ENCODE peak calls at places on chromosomes 2 and 18, in seven cellular contexts. F is GM23338, Q is fibroblast of lung, N is body of pancreas, D is tibial artery, B is BE2C, S is SK-N-SH. P is an unnamed sample.
A peak's percentile ranks its signal among the peaks of the same experiment; 100 is the strongest.

GRCh38 chr2:69917854-69918253 is 2.9 kb downstream of the MXD1 start:
- DNase-seq in N (no peak), Q (peak; percentile 88), F (no peak), D (no peak), B (no peak), S (no peak), P (peak; percentile 74)

GRCh38 chr2:108538000-108538625 is 3.8 kb downstream of the LIMS1 start:
- DNase-seq in F (peak; percentile 16), Q (no peak), B (no peak), N (no peak), D (no peak), S (no peak), P (no peak)

GRCh38 chr18:37476182-37476581 is 89.4 kb downstream of the CELF4 start:
- DNase-seq in N (peak; percentile 23), Q (peak; percentile 39), D (no peak), F (peak; percentile 74), S (peak; percentile 62), B (peak; percentile 31), P (no peak)

GRCh38 chr2:25825238-25825637 is 53.0 kb downstream of the ASXL2 start:
- DNase-seq in B (no peak), Q (no peak), D (no peak), S (no peak), F (no peak), N (no peak), P (no peak)

GRCh38 chr2:144886847-144887246 is 366.9 kb upstream of the ZEB2 start:
- DNase-seq in D (peak; percentile 60), Q (peak; percentile 53), N (peak; percentile 19), B (no peak), F (no peak), S (no peak), P (no peak)

GRCh38 chr2:27038631-27039339 is 6.0 kb downstream of the TMEM214 start:
- DNase-seq in F (no peak), S (no peak), Q (no peak), B (no peak), D (no peak), N (no peak), P (no peak)

GRCh38 chr18:67410671-67411070 is 105.8 kb downstream of the DSEL start:
- DNase-seq in S (no peak), D (no peak), N (no peak), F (no peak), Q (peak; percentile 60), B (no peak), P (no peak)

GRCh38 chr2:241062342-241063092 is 39.6 kb downstream of the MTERF4 start:
- DNase-seq in B (no peak), F (no peak), S (peak; percentile 30), N (no peak), Q (no peak), D (no peak), P (no peak)

GRCh38 chr2:27024812-27025211 is 8.0 kb upstream of the TMEM214 start:
- DNase-seq in Q (no peak), F (peak; percentile 64), S (peak; percentile 59), N (no peak), B (peak; percentile 38), D (no peak), P (no peak)

GRCh38 chr2:44120428-44120827 is 48.2 kb upstream of the PPM1B start:
- DNase-seq in B (no peak), D (no peak), F (no peak), S (no peak), N (no peak), Q (peak; percentile 88), P (no peak)

GRCh38 chr2:217366996-217367395 is 507.1 kb upstream of the TNP1 start:
- DNase-seq in N (no peak), B (no peak), D (no peak), S (no peak), F (no peak), Q (no peak), P (no peak)

GRCh38 chr18:12361770-12362378 is 15.2 kb downstream of the AFG3L2 start:
- DNase-seq in Q (no peak), N (peak; percentile 37), F (no peak), S (peak; percentile 71), B (peak; percentile 68), D (no peak), P (no peak)

GRCh38 chr2:11863513-11864328 is 117.3 kb downstream of the LPIN1 start:
- DNase-seq in B (peak; percentile 86), Q (peak; percentile 97), N (peak; percentile 81), D (peak; percentile 83), S (peak; percentile 92), F (peak; percentile 86), P (peak; percentile 54)

GRCh38 chr18:13288509-13289138 is 70.1 kb downstream of the LDLRAD4 start:
- DNase-seq in N (no peak), Q (no peak), F (no peak), B (no peak), S (no peak), D (no peak), P (no peak)

GRCh38 chr18:23994361-23994902 is 20.1 kb upstream of the TTC39C start:
- DNase-seq in S (peak; percentile 65), D (peak; percentile 68), F (peak; percentile 41), N (peak; percentile 42), Q (peak; percentile 88), B (peak; percentile 47), P (peak; percentile 41)

GRCh38 chr2:4964579-4964978 is 727.6 kb upstream of the SOX11 start:
- DNase-seq in S (no peak), D (no peak), N (no peak), F (no peak), B (no peak), Q (no peak), P (no peak)

GRCh38 chr18:33627114-33627513 is 49.1 kb downstream of the ASXL3 start:
- DNase-seq in D (no peak), F (no peak), S (no peak), N (no peak), Q (no peak), B (no peak), P (no peak)

GRCh38 chr18:55546873-55547704 is 40.9 kb downstream of the TCF4 start:
- DNase-seq in S (no peak), F (no peak), B (no peak), D (peak; percentile 22), Q (peak; percentile 63), N (no peak), P (no peak)

GRCh38 chr2:101617786-101618185 is 79.7 kb upstream of the MAP4K4 start:
- DNase-seq in D (no peak), B (no peak), N (no peak), F (no peak), S (no peak), Q (no peak), P (no peak)

GRCh38 chr2:240143801-240144648 is 3.6 kb upstream of the OTOS start:
- DNase-seq in D (peak; percentile 60), N (peak; percentile 79), B (peak; percentile 84), F (peak; percentile 79), S (peak; percentile 92), Q (peak; percentile 32), P (peak; percentile 20)

GRCh38 chr2:183010112-183010511 is 28.1 kb downstream of the NCKAP1 start:
- DNase-seq in F (peak; percentile 86), D (no peak), N (no peak), S (no peak), B (peak; percentile 16), Q (peak; percentile 71), P (no peak)

GRCh38 chr18:35811896-35812295 is 160.6 kb upstream of the RMP24 start:
- DNase-seq in Q (no peak), B (no peak), S (no peak), N (no peak), F (no peak), D (no peak), P (peak; percentile 18)

GRCh38 chr18:54532962-54533361 is 58.1 kb upstream of the DYNAP start:
- DNase-seq in F (no peak), S (no peak), B (no peak), Q (no peak), D (no peak), N (no peak), P (no peak)

GRCh38 chr18:54530285-54530684 is 60.8 kb upstream of the DYNAP start:
- DNase-seq in B (no peak), Q (no peak), S (no peak), D (no peak), N (no peak), F (no peak), P (no peak)

GRCh38 chr18:54529444-54529843 is 61.6 kb upstream of the DYNAP start:
- DNase-seq in S (no peak), D (no peak), Q (no peak), B (no peak), F (peak; percentile 85), N (no peak), P (no peak)

GRCh38 chr18:54532222-54532621 is 58.8 kb upstream of the DYNAP start:
- DNase-seq in N (no peak), F (peak; percentile 68), Q (no peak), S (no peak), B (no peak), D (no peak), P (no peak)

GRCh38 chr18:54531402-54532065 is 59.5 kb upstream of the DYNAP start:
- DNase-seq in S (no peak), Q (no peak), D (no peak), B (no peak), F (peak; percentile 89), N (no peak), P (no peak)
- H3K4me3 ChIP-seq in S (no peak overlapping the region), Q (no peak overlapping the region), D (no peak overlapping the region), B (no peak overlapping the region), F (peak overlapping the region; percentile 35), N (no peak overlapping the region), P (no peak overlapping the region)

GRCh38 chr18:63159590-63159989 is 160.0 kb downstream of the BCL2 start:
- DNase-seq in N (no peak), B (no peak), Q (no peak), D (no peak), S (no peak), F (no peak), P (no peak)

GRCh38 chr18:63161728-63162195 is 157.8 kb downstream of the BCL2 start:
- DNase-seq in N (peak; percentile 48), S (no peak), D (peak; percentile 90), F (no peak), Q (peak; percentile 94), B (peak; percentile 65), P (no peak)

GRCh38 chr18:63160172-63160995 is 159.2 kb downstream of the BCL2 start:
- DNase-seq in N (no peak), B (no peak), F (no peak), D (no peak), Q (no peak), S (no peak), P (no peak)

GRCh38 chr18:63162271-63163014 is 157.1 kb downstream of the BCL2 start:
- DNase-seq in B (no peak), Q (peak; percentile 72), F (no peak), N (no peak), S (no peak), D (no peak), P (no peak)

GRCh38 chr18:63161032-63161727 is 158.4 kb downstream of the BCL2 start:
- DNase-seq in N (no peak), S (no peak), B (no peak), F (no peak), Q (no peak), D (no peak), P (no peak)
- H3K4me1 ChIP-seq in N (peaks cover 20% of the 10 kb centered on the region), S (peaks cover 37% of the 10 kb centered on the region), B (peaks cover 14% of the 10 kb centered on the region), F (peaks cover 5% of the 10 kb centered on the region), Q (peaks cover 12% of the 10 kb centered on the region), D (peaks cover 61% of the 10 kb centered on the region), P (no peaks in the 10 kb centered on the region)

GRCh38 chr2:133097666-133098065 is 427.7 kb upstream of the LYPD1 start:
- DNase-seq in N (no peak), S (no peak), Q (peak; percentile 17), D (no peak), B (no peak), F (no peak), P (no peak)
- H3K4me3 ChIP-seq in N (no peak overlapping the region), S (no peak overlapping the region), Q (no peak overlapping the region), D (no peak overlapping the region), B (no peak overlapping the region), F (no peak overlapping the region), P (no peak overlapping the region)

GRCh38 chr18:48452863-48453323 is 43.7 kb upstream of the ZBTB7C start:
- DNase-seq in B (no peak), Q (no peak), N (peak; percentile 18), F (no peak), D (no peak), S (no peak), P (no peak)
- H3K4me1 ChIP-seq in B (no peaks in the 10 kb centered on the region), Q (peaks cover 3% of the 10 kb centered on the region), N (peaks cover 30% of the 10 kb centered on the region), F (no peaks in the 10 kb centered on the region), D (peaks cover 12% of the 10 kb centered on the region), S (peaks cover 24% of the 10 kb centered on the region), P (no peaks in the 10 kb centered on the region)

P was measured in Panc1.